ENCODE peak calls at places on chromosome 10, in ten cellular contexts. C is effector CD4-positive, alpha-beta T cell; I is GM12865; P is retina; J is NCI-H774; R is HCT116; U is nephron progenitor cell; E is activated effector memory CD4-positive, alpha-beta T cell treated with anti-CD3 and anti-CD28 coated beads, Interleukin-2, amount 50 U/mL, for 16 hours; G is T-helper 2 cell; K is NCI-H2171 treated with DMSO at 0.1 percent for 48 hours. O is an unnamed sample.

GRCh38 chr10:24944512-24945255 is 7.7 kb downstream of the PRTFDC1 start:
- DNase-seq in K (peak; percentile 51), E (no peak), R (peak; percentile 79), C (no peak), U (no peak), I (peak; percentile 13), P (no peak), J (no peak), G (no peak), O (no peak)

GRCh38 chr10:44353128-44353390 is 31.8 kb downstream of the CXCL12 start:
- DNase-seq in G (no peak), K (no peak), R (no peak), I (no peak), C (no peak), J (no peak), E (no peak), P (no peak), U (no peak), O (no peak)

GRCh38 chr10:93337309-93337721 is 144.8 kb downstream of the MYOF start:
- DNase-seq in I (peak; percentile 80), R (no peak), E (no peak), K (no peak), C (no peak), U (no peak), G (no peak), J (no peak), P (no peak), O (no peak)

GRCh38 chr10:24969732-24970330 is 17.4 kb upstream of the PRTFDC1 start:
- DNase-seq in J (no peak), R (no peak), E (no peak), U (no peak), C (no peak), P (no peak), I (no peak), G (no peak), K (no peak), O (no peak)

GRCh38 chr10:50991496-50992355 is 82.6 kb upstream of the PRKG1 start:
- DNase-seq in G (no peak), J (no peak), P (peak; percentile 70), R (no peak), E (no peak), I (no peak), U (peak; percentile 67), C (no peak), K (no peak), O (peak; percentile 55)

GRCh38 chr10:33993917-33994316 is 659.5 kb upstream of the NRP1 start:
- DNase-seq in I (no peak), K (no peak), U (no peak), P (no peak), E (no peak), C (no peak), J (no peak), G (no peak), R (no peak), O (no peak)

GRCh38 chr10:121169406-121169805 is 318.2 kb downstream of the WDR11 start:
- DNase-seq in E (no peak), C (no peak), J (no peak), G (no peak), R (no peak), I (no peak), K (no peak), P (no peak), U (no peak), O (no peak)

GRCh38 chr10:44878704-44879530 is 32.2 kb upstream of the TMEM72 start:
- DNase-seq in K (peak; percentile 67), J (peak; percentile 70), P (peak; percentile 87), I (peak; percentile 78), G (peak; percentile 49), E (peak; percentile 88), C (peak; percentile 53), R (no peak), U (peak; percentile 87), O (peak; percentile 93)

GRCh38 chr10:23523251-23523650 is 84.4 kb downstream of the OTUD1 start:
- DNase-seq in K (no peak), I (no peak), U (no peak), J (no peak), R (no peak), G (no peak), C (no peak), P (no peak), E (no peak), O (no peak)

GRCh38 chr10:110870823-110871235 is 899 bp upstream of the PDCD4 start:
- DNase-seq in K (no peak), R (no peak), J (no peak), G (no peak), C (no peak), E (no peak), U (peak; percentile 17), I (peak; percentile 61), P (no peak), O (no peak)

GRCh38 chr10:132331259-132331955 is 586 bp upstream of the LRRC27 start:
- DNase-seq in E (no peak), I (no peak), U (no peak), K (no peak), C (no peak), J (no peak), R (no peak), P (peak; percentile 80), G (no peak), O (no peak)

GRCh38 chr10:114754445-114755320 is 66.9 kb upstream of the FHIP2A start:
- DNase-seq in J (no peak), I (no peak), P (no peak), K (no peak), R (peak; percentile 78), C (no peak), G (no peak), E (no peak), U (no peak), O (no peak)

GRCh38 chr10:132417957-132418441 is 21.0 kb downstream of the PWWP2B start:
- DNase-seq in K (no peak), P (no peak), E (no peak), I (no peak), U (no peak), R (no peak), G (no peak), J (no peak), C (no peak), O (no peak)

GRCh38 chr10:44749141-44749540 is 162.0 kb upstream of the TMEM72 start:
- DNase-seq in E (no peak), G (no peak), K (no peak), U (no peak), C (no peak), R (no peak), P (no peak), I (no peak), J (no peak), O (no peak)

GRCh38 chr10:48381971-48382370 is 75.5 kb downstream of the MAPK8 start:
- DNase-seq in E (no peak), R (no peak), P (no peak), K (no peak), U (no peak), J (no peak), C (no peak), I (no peak), G (no peak), O (no peak)

GRCh38 chr10:77671594-77672252 is 34.1 kb upstream of the KCNMA1 start:
- DNase-seq in I (peak; percentile 30), J (no peak), P (no peak), C (no peak), G (no peak), K (no peak), E (no peak), U (no peak), R (no peak), O (no peak)

GRCh38 chr10:44470779-44471178 is 85.9 kb upstream of the CXCL12 start:
- DNase-seq in K (no peak), J (no peak), I (no peak), G (no peak), R (no peak), U (no peak), E (no peak), P (no peak), C (no peak), O (no peak)